ENCODE peak calls at places on chromosome X, in ten cellular contexts. P, X, U, O, Y, H, F, E, D and B are unnamed samples.

GRCh38 chrX:40098264-40099045 is 697 bp upstream of the BCOR start:
- DNase-seq in P (no peak), X (peak), U (peak), O (peak), Y (no peak), H (peak), F (no peak), E (no peak), D (peak), B (no peak)

GRCh38 chrX:18961686-18962085 is 22.2 kb downstream of the PHKA2 start:
- DNase-seq in P (no peak), X (no peak), U (no peak), O (no peak), Y (no peak), H (peak), F (no peak), E (no peak), D (no peak), B (no peak)

GRCh38 chrX:110167952-110168451 is 149.9 kb downstream of the AMMECR1 start:
- DNase-seq in P (peak), X (no peak), U (no peak), O (peak), Y (peak), H (no peak), F (peak), E (no peak), D (peak), B (no peak)

GRCh38 chrX:103878466-103879151 is 46.6 kb upstream of the RAB9B start:
- DNase-seq in P (no peak), X (no peak), U (no peak), O (no peak), Y (no peak), H (no peak), F (no peak), E (peak), D (no peak), B (peak)

GRCh38 chrX:10617186-10617963 is 3.0 kb downstream of the MID1 start:
- DNase-seq in P (no peak), X (no peak), U (no peak), O (no peak), Y (no peak), H (no peak), F (no peak), E (no peak), D (no peak), B (no peak)

GRCh38 chrX:137566746-137567473 is 983 bp downstream of the ZIC3 start:
- DNase-seq in P (no peak), X (no peak), U (no peak), O (no peak), Y (peak), H (no peak), F (no peak), E (no peak), D (no peak), B (no peak)

GRCh38 chrX:124518888-124519287 is 172.5 kb downstream of the SH2D1A start:
- DNase-seq in P (no peak), X (no peak), U (no peak), O (no peak), Y (no peak), H (no peak), F (no peak), E (peak), D (no peak), B (no peak)

GRCh38 chrX:119376312-119376711 is 22.8 kb upstream of the SLC25A43 start:
- DNase-seq in P (no peak), X (no peak), U (no peak), O (no peak), Y (no peak), H (no peak), F (no peak), E (no peak), D (no peak), B (no peak)

GRCh38 chrX:103442536-103442901 is 66.2 kb downstream of the BEX3 start:
- DNase-seq in P (no peak), X (no peak), U (no peak), O (no peak), Y (no peak), H (no peak), F (no peak), E (peak), D (no peak), B (peak)

GRCh38 chrX:17613979-17614572 is 123.2 kb upstream of the SCML1 start:
- DNase-seq in P (no peak), X (no peak), U (no peak), O (no peak), Y (no peak), H (peak), F (no peak), E (no peak), D (no peak), B (peak)

GRCh38 chrX:54819201-54819600 is 11.7 kb downstream of the MAGED2 start:
- DNase-seq in P (no peak), X (no peak), U (no peak), O (no peak), Y (no peak), H (no peak), F (no peak), E (no peak), D (no peak), B (no peak)

GRCh38 chrX:40465735-40466551 is 114.8 kb upstream of the ATP6AP2 start:
- DNase-seq in P (no peak), X (no peak), U (no peak), O (no peak), Y (no peak), H (no peak), F (no peak), E (no peak), D (no peak), B (no peak)

GRCh38 chrX:17020371-17020770 is 73.9 kb downstream of the REPS2 start:
- DNase-seq in P (no peak), X (no peak), U (no peak), O (no peak), Y (no peak), H (no peak), F (no peak), E (no peak), D (no peak), B (no peak)